ENCODE peak calls at places on chromosome 14, in eight cellular contexts. H, C, J, U, X, O, M and N are unnamed samples.

GRCh38 chr14:71355324-71356201 is 448.3 kb downstream of the PCNX1 start:
- DNase-seq in J (no peak), H (no peak), X (no peak), C (no peak), M (no peak), U (no peak), O (no peak), N (no peak)

GRCh38 chr14:65206078-65206447 is 103.7 kb upstream of the MAX start:
- DNase-seq in U (no peak), J (no peak), H (no peak), O (no peak), X (no peak), M (no peak), C (no peak), N (no peak)

GRCh38 chr14:31529053-31529452 is 32.2 kb upstream of the NUBPL start:
- DNase-seq in M (no peak), X (no peak), C (no peak), O (no peak), J (no peak), U (no peak), H (no peak), N (no peak)

GRCh38 chr14:93648440-93649168 is 139.7 kb downstream of the PRIMA1 start:
- DNase-seq in U (no peak), X (no peak), O (peak; percentile 61), J (no peak), M (no peak), H (no peak), C (peak; percentile 34), N (peak; percentile 44)

GRCh38 chr14:34872822-34873590 is 2.2 kb downstream of the BAZ1A start:
- DNase-seq in M (no peak), C (no peak), X (no peak), U (no peak), J (no peak), O (peak; percentile 5), H (peak; percentile 2), N (no peak)

GRCh38 chr14:71686677-71687076 is 245.6 kb upstream of the RGS6 start:
- DNase-seq in X (no peak), J (no peak), U (no peak), O (no peak), M (peak; percentile 63), C (no peak), H (no peak), N (no peak)

GRCh38 chr14:90518941-90519256 is 122.1 kb downstream of the CALM1 start:
- DNase-seq in J (peak; percentile 39), H (no peak), U (no peak), X (no peak), M (no peak), O (peak; percentile 47), C (peak; percentile 37), N (peak; percentile 54)

GRCh38 chr14:31718585-31718984 is 157.4 kb downstream of the NUBPL start:
- DNase-seq in H (no peak), U (no peak), O (no peak), X (no peak), M (no peak), J (no peak), C (no peak), N (no peak)

GRCh38 chr14:98756749-98757148 is 515.2 kb downstream of the BCL11B start:
- DNase-seq in U (no peak), C (no peak), X (no peak), H (no peak), J (no peak), O (no peak), M (no peak), N (no peak)

GRCh38 chr14:54773171-54774006 is 129.2 kb downstream of the GCH1 start:
- DNase-seq in O (peak; percentile 88), X (peak; percentile 97), H (peak; percentile 71), M (peak; percentile 96), U (peak; percentile 64), J (peak; percentile 82), C (peak; percentile 98), N (peak; percentile 72)
- H3K4me1 ChIP-seq in O (no peaks in the 10 kb centered on the region), X (peaks cover 62% of the 10 kb centered on the region), H (peaks cover 11% of the 10 kb centered on the region), M (peaks cover 74% of the 10 kb centered on the region), U (peaks cover 65% of the 10 kb centered on the region), J (peaks cover 29% of the 10 kb centered on the region), C (peaks cover 29% of the 10 kb centered on the region), N (peaks cover 5% of the 10 kb centered on the region)

DNA sequence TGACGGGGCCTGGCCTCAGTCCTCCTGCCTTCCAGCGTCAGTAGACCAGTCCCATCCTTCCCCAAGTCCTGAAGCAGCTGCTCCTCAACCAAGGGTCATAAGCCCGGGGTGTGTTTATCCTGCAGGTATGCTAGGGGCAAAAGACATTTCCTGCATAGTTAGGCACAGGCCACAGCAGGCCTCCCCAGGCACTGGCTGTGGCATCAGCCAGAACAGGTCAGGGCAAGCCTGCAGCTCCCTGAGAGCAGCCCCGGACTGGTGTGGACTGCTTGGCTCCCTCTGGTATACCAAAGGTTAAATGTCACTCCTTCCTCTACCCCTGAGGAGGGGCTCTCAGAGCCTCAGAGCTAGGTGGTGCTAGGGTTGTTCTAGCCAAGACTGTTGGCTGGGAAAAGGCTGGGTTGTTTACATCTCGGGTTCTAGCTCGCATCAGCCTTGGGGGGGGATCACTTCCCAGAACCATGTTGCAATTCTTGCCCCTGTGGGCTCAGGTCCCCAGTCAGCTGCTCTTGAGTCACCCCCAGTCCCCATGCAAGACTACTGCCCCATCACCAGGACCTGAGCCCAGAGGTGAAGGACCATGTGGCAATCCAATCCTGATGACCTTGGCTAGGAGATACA is 2.9 kb downstream of the MMP14 start:
- DNase-seq in H (no peak), M (no peak), J (peak; percentile 41), U (no peak), C (no peak), X (no peak), O (no peak), N (peak; percentile 68)
- H3K4me3 ChIP-seq in H (no peak overlapping the region), M (peak overlapping the region; percentile 89), J (peak overlapping the region; percentile 87), U (peak overlapping the region; percentile 91), C (no peak overlapping the region), X (no peak overlapping the region), O (no peak overlapping the region), N (no peak overlapping the region)

GRCh38 chr14:103727313-103728000 is 11.8 kb downstream of the ZFYVE21 start:
- DNase-seq in J (peak; percentile 74), H (no peak), M (no peak), U (peak; percentile 12), C (no peak), O (no peak), X (no peak), N (no peak)
- H3K4me1 ChIP-seq in J (peaks cover 29% of the 10 kb centered on the region), H (no peaks in the 10 kb centered on the region), M (peaks cover 48% of the 10 kb centered on the region), U (peaks cover 46% of the 10 kb centered on the region), C (peaks cover 8% of the 10 kb centered on the region), O (no peaks in the 10 kb centered on the region), X (peaks cover under 1% of the 10 kb centered on the region), N (no peaks in the 10 kb centered on the region)

GRCh38 chr14:51410846-51411245 is 170.8 kb downstream of the TMX1 start:
- DNase-seq in O (no peak), X (no peak), M (no peak), J (no peak), U (no peak), C (no peak), H (no peak), N (no peak)
- H3K4me3 ChIP-seq in O (no peak overlapping the region), X (no peak overlapping the region), M (no peak overlapping the region), J (no peak overlapping the region), U (no peak overlapping the region), C (no peak overlapping the region), H (no peak overlapping the region), N (no peak overlapping the region)

GRCh38 chr14:73775339-73776193 is 61.4 kb upstream of the PNMA1 start:
- DNase-seq in J (no peak), C (no peak), H (no peak), M (no peak), X (no peak), O (no peak), U (no peak), N (no peak)

GRCh38 chr14:73776194-73776537 is 62.0 kb upstream of the PNMA1 start:
- DNase-seq in X (no peak), H (no peak), C (no peak), O (no peak), U (no peak), J (no peak), M (no peak), N (no peak)

GRCh38 chr14:73773441-73774243 is 59.5 kb upstream of the PNMA1 start:
- DNase-seq in U (no peak), M (no peak), J (no peak), C (no peak), O (no peak), H (no peak), X (no peak), N (no peak)

GRCh38 chr14:73774244-73774575 is 60.0 kb upstream of the PNMA1 start:
- DNase-seq in J (no peak), C (no peak), H (no peak), U (no peak), O (no peak), M (no peak), X (no peak), N (no peak)

DNA sequence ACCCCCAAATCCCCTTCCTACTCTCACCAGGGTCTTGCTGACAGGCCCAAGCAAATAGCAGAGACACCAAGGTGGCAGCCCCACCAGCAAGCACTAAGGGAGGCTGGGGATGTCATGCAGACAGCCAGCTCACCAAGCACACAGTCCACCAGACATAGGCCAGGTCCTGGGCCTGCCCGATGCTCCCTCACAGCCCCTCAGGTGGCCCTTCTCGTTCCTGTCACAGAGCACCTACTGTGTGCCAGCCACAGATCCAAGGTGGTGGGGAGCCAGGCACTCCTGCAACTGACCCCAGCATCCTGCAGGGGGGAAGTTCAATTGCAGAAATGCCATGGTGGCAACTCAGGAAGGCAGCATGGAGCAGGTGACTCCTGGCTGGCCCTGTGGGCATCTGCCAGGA is 60.5 kb upstream of the PNMA1 start:
- DNase-seq in H (no peak), C (no peak), M (no peak), O (no peak), X (no peak), U (no peak), J (no peak), N (no peak)
- H3K4me1 ChIP-seq in H (peaks cover 14% of the 10 kb centered on the region), C (peaks cover 18% of the 10 kb centered on the region), M (peaks cover 82% of the 10 kb centered on the region), O (peaks cover 5% of the 10 kb centered on the region), X (no peaks in the 10 kb centered on the region), U (peaks cover 85% of the 10 kb centered on the region), J (peaks cover 89% of the 10 kb centered on the region), N (peaks cover 24% of the 10 kb centered on the region)

DNA sequence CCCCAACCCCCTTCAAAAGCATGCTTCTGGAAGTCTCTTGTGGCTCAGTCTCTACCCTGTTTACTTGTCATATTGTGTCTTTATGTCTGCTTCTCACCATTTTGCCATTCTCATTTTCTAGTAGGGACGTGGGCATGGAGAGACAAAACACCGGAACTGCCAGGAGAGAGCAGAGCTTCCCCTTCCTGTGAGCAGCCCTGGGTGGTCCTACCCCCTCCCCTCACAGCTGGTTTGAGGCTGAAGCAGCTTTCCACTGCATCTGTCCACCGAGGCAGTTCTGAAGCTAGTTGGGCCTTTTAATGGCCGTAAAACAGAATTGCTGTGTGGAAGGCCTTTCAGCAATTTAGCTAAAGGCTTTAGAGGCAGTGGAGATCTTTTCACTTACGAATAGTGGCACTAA is 77.0 kb downstream of the PELI2 start:
- DNase-seq in X (peak; percentile 57), H (no peak), C (no peak), J (no peak), M (no peak), O (peak; percentile 63), U (no peak), N (no peak)
- H3K4me3 ChIP-seq in X (no peak overlapping the region), H (no peak overlapping the region), C (no peak overlapping the region), J (no peak overlapping the region), M (no peak overlapping the region), O (no peak overlapping the region), U (no peak overlapping the region), N (no peak overlapping the region)

GRCh38 chr14:24398298-24398942 is 383 bp upstream of the NYNRIN start:
- DNase-seq in M (no peak), H (peak; percentile 42), U (peak; percentile 66), J (no peak), X (no peak), C (no peak), O (peak; percentile 60), N (no peak)
- H3K4me1 ChIP-seq in M (peaks cover 56% of the 10 kb centered on the region), H (peaks cover 23% of the 10 kb centered on the region), U (peaks cover 45% of the 10 kb centered on the region), J (peaks cover 57% of the 10 kb centered on the region), X (peaks cover 9% of the 10 kb centered on the region), C (peaks cover 10% of the 10 kb centered on the region), O (peaks cover 41% of the 10 kb centered on the region), N (peaks cover 11% of the 10 kb centered on the region)

GRCh38 chr14:50901361-50901760 is 29.5 kb downstream of the ABHD12B start:
- DNase-seq in O (no peak), H (no peak), J (no peak), C (no peak), X (no peak), U (no peak), M (no peak), N (no peak)
- H3K4me3 ChIP-seq in O (no peak overlapping the region), H (no peak overlapping the region), J (no peak overlapping the region), C (no peak overlapping the region), X (no peak overlapping the region), U (no peak overlapping the region), M (no peak overlapping the region), N (no peak overlapping the region)